ENCODE peak calls at places on chromosomes 2 and 18, in five cellular contexts. C is activated CD4-positive, alpha-beta memory T cell treated with anti-CD3 and anti-CD28 coated beads for 36 hours; O is Right ventricle myocardium superior; S is CD4-positive, alpha-beta memory T cell; U is stimulated activated CD4-positive, alpha-beta T cell treated with anti-CD3 and anti-CD28 coated beads, Interleukin-4, amount 100 ng/mL, for 1 hour. K is an unnamed sample.

GRCh38 chr2:238391042-238391441 is 35.7 kb upstream of the ASB1 start:
- DNase-seq in C (no peak), O (no peak), S (no peak), U (no peak), K (no peak)

GRCh38 chr2:234518986-234519642 is 22.2 kb upstream of the ARL4C start:
- DNase-seq in C (no peak), O (no peak), S (no peak), U (no peak), K (no peak)

GRCh38 chr2:44804406-44805235 is 136.9 kb upstream of the SIX3 start:
- DNase-seq in C (no peak), O (no peak), S (no peak), U (no peak), K (no peak)

GRCh38 chr2:72082021-72082739 is 65.5 kb downstream of the CYP26B1 start:
- DNase-seq in C (no peak), O (no peak), S (no peak), U (no peak), K (no peak)

GRCh38 chr2:165122521-165122920 is 81.3 kb downstream of the SCN3A start:
- DNase-seq in C (no peak), O (no peak), S (no peak), U (no peak), K (no peak)

GRCh38 chr2:64760131-64760530 is 106.4 kb upstream of the SERTAD2 start:
- DNase-seq in C (no peak), O (no peak), S (no peak), U (no peak), K (no peak)

GRCh38 chr2:239224249-239224605 is 176.6 kb downstream of the HDAC4 start:
- DNase-seq in C (no peak), O (no peak), S (no peak), U (no peak), K (no peak)

GRCh38 chr2:66526171-66526570 is 91.2 kb downstream of the MEIS1 start:
- DNase-seq in C (no peak), O (peak), S (no peak), U (no peak), K (no peak)

GRCh38 chr18:9348079-9348671 is 13.6 kb downstream of the TWSG1 start:
- DNase-seq in C (no peak), O (no peak), S (no peak), U (no peak), K (no peak)

GRCh38 chr2:83578405-83578804 is 880.7 kb downstream of the SUCLG1 start:
- DNase-seq in C (no peak), O (no peak), S (no peak), U (no peak), K (no peak)

GRCh38 chr2:238439093-238439849 is 12.5 kb downstream of the ASB1 start:
- DNase-seq in C (peak), O (no peak), S (peak), U (peak), K (peak)

GRCh38 chr2:232214053-232214452 is 164.5 kb upstream of the ALPP start:
- DNase-seq in C (no peak), O (no peak), S (no peak), U (no peak), K (no peak)

GRCh38 chr2:233855345-233855744 is 1.0 kb upstream of the HJURP start:
- DNase-seq in C (no peak), O (no peak), S (no peak), U (no peak), K (no peak)

GRCh38 chr18:22816266-22817176 is 116.6 kb upstream of the RBBP8 start:
- DNase-seq in C (no peak), O (no peak), S (no peak), U (no peak), K (no peak)

GRCh38 chr2:109020217-109020637 is 31.2 kb upstream of the EDAR start:
- DNase-seq in C (no peak), O (no peak), S (peak), U (no peak), K (no peak)

GRCh38 chr18:3524706-3525105 is 74.7 kb downstream of the TGIF1 start:
- DNase-seq in C (no peak), O (no peak), S (no peak), U (no peak), K (no peak)

GRCh38 chr2:10901160-10901559 is 10.6 kb upstream of the KCNF1 start:
- DNase-seq in C (no peak), O (no peak), S (no peak), U (no peak), K (no peak)

K was measured in activated CD8-positive, alpha-beta memory T cell treated with anti-CD3 and anti-CD28 coated beads, Interleukin-2, amount 50 U/mL, for 4 hours.